ENCODE peak calls at places on chromosome 6, in eight cellular contexts. S is endothelial cell; Z is stimulated activated CD8-positive, alpha-beta memory T cell treated with anti-CD3 and anti-CD28 coated beads, Interleukin-2, amount 100 ng/mL, for 1 hour; F is HS-5; E is cardiac muscle cell; Q is GM12892; L is NCI-H2081; K is AML-193. H is an unnamed sample.
A peak's percentile ranks its signal among the peaks of the same experiment; 100 is the strongest.

GRCh38 chr6:3259491-3259958 is 778 bp downstream of the PSMG4 start:
- DNase-seq in Q (peak; percentile 42), E (peak; percentile 45), K (peak; percentile 45), Z (no peak), S (peak; percentile 33), L (peak; percentile 10), F (no peak), H (no peak)

GRCh38 chr6:125257351-125257750 is 44.4 kb downstream of the HDDC2 start:
- DNase-seq in F (no peak), K (no peak), S (no peak), L (no peak), E (no peak), Z (no peak), Q (no peak), H (no peak)

GRCh38 chr6:162058281-162058875 is 669.2 kb downstream of the PRKN start:
- DNase-seq in E (no peak), S (no peak), K (no peak), L (no peak), Q (no peak), Z (no peak), F (no peak), H (no peak)

GRCh38 chr6:158665332-158665731 is 15.5 kb downstream of the SYTL3 start:
- DNase-seq in F (no peak), Z (no peak), K (no peak), E (no peak), Q (no peak), L (no peak), S (no peak), H (no peak)

GRCh38 chr6:141677598-141678211 is 455.0 kb upstream of the GJE1 start:
- DNase-seq in K (peak; percentile 53), S (peak; percentile 12), L (peak; percentile 28), Q (no peak), E (peak; percentile 49), F (peak; percentile 24), Z (no peak), H (no peak)

GRCh38 chr6:150320450-150320849 is 48.4 kb upstream of the IYD start:
- DNase-seq in K (no peak), L (no peak), Z (no peak), E (peak; percentile 4), Q (no peak), S (no peak), F (no peak), H (no peak)

GRCh38 chr6:87529221-87529620 is 56.4 kb downstream of the SLC35A1 start:
- DNase-seq in S (no peak), E (no peak), Z (no peak), F (no peak), Q (no peak), K (no peak), L (no peak), H (no peak)

GRCh38 chr6:137866200-137866913 is 702 bp upstream of the TNFAIP3 start:
- DNase-seq in Z (no peak), E (no peak), Q (no peak), L (no peak), F (peak; percentile 67), S (no peak), K (no peak), H (no peak)

GRCh38 chr6:5904527-5904926 is 102.2 kb downstream of the NRN1 start:
- DNase-seq in E (peak; percentile 30), K (no peak), S (no peak), Z (no peak), F (no peak), L (no peak), Q (no peak), H (no peak)

GRCh38 chr6:18507561-18507960 is 120.4 kb downstream of the RNF144B start:
- DNase-seq in K (no peak), E (no peak), F (no peak), S (no peak), Q (no peak), Z (no peak), L (no peak), H (no peak)

GRCh38 chr6:16812993-16813392 is 51.7 kb upstream of the ATXN1 start:
- DNase-seq in K (no peak), Q (no peak), E (no peak), L (no peak), F (no peak), S (no peak), Z (no peak), H (no peak)

GRCh38 chr6:145544514-145544913 is 190.8 kb downstream of the EPM2A start:
- DNase-seq in E (no peak), S (no peak), K (no peak), F (no peak), L (no peak), Z (no peak), Q (no peak), H (no peak)

GRCh38 chr6:14211596-14211961 is 94.0 kb downstream of the CD83 start:
- DNase-seq in E (peak; percentile 80), K (no peak), Q (peak; percentile 18), Z (peak; percentile 3), F (no peak), S (no peak), L (no peak), H (peak; percentile 37)

GRCh38 chr6:109079981-109080380 is 14.7 kb downstream of the SESN1 start:
- DNase-seq in K (no peak), L (no peak), F (no peak), Q (no peak), S (no peak), E (peak; percentile 72), Z (no peak), H (no peak)

GRCh38 chr6:107485157-107485556 is 4.8 kb upstream of the SOBP start:
- DNase-seq in E (no peak), S (no peak), K (no peak), Q (no peak), L (no peak), F (no peak), Z (no peak), H (no peak)

GRCh38 chr6:7894272-7895124 is 16.1 kb downstream of the TXNDC5 start:
- DNase-seq in F (no peak), S (no peak), E (no peak), L (no peak), Q (no peak), Z (no peak), K (no peak), H (no peak)

GRCh38 chr6:7730411-7730810 is 4.5 kb downstream of the BMP6 start:
- DNase-seq in Z (no peak), E (no peak), F (no peak), S (no peak), Q (no peak), L (no peak), K (no peak), H (no peak)

GRCh38 chr6:113859349-113860164 is 2.4 kb downstream of the MARCKS start:
- DNase-seq in F (no peak), Q (no peak), S (peak; percentile 24), L (peak; percentile 1), E (peak; percentile 19), Z (no peak), K (no peak), H (no peak)

GRCh38 chr6:108838101-108838717 is 10.0 kb upstream of the ARMC2 start:
- DNase-seq in S (peak; percentile 44), E (peak; percentile 48), K (no peak), Q (no peak), Z (no peak), L (no peak), F (no peak), H (no peak)

GRCh38 chr6:112029045-112029822 is 24.7 kb upstream of the CCN6 start:
- DNase-seq in S (peak; percentile 76), Q (no peak), E (peak; percentile 77), F (no peak), Z (peak; percentile 36), K (peak; percentile 80), L (peak; percentile 7), H (no peak)

GRCh38 chr6:39059496-39060310 is 11.1 kb downstream of the GLP1R start:
- DNase-seq in F (no peak), K (no peak), Z (no peak), S (no peak), E (no peak), L (peak; percentile 73), Q (no peak), H (no peak)

GRCh38 chr6:89269981-89270380 is 45.1 kb downstream of the GABRR2 start:
- DNase-seq in F (no peak), E (no peak), Q (no peak), K (no peak), L (no peak), S (no peak), Z (no peak), H (no peak)

GRCh38 chr6:48474136-48474535 is 363.1 kb upstream of the PTCHD4 start:
- DNase-seq in Q (no peak), Z (no peak), E (no peak), L (no peak), K (no peak), S (no peak), F (no peak), H (no peak)

GRCh38 chr6:128271527-128271926 is 248.9 kb downstream of the PTPRK start:
- DNase-seq in Q (no peak), K (no peak), S (no peak), E (no peak), F (no peak), L (no peak), Z (no peak), H (no peak)